ENCODE peak calls at places on chromosomes 3 and 15, in nine cellular contexts. U is HTR-8/SVneo; B is AG20443; P is GM04503; M is NCI-H774; Z is T-helper 17 cell; D is stimulated activated CD4-positive, alpha-beta T cell treated with anti-CD3 and anti-CD28 coated beads, TNF-alpha, amount 100 ng/mL, for 48 hours; Q is MM.1S; S is H54. V is an unnamed sample.

GRCh38 chr15:91865486-91865885 is 12.0 kb downstream of the SLCO3A1 start:
- DNase-seq in U (no peak), B (no peak), P (no peak), M (no peak), Z (no peak), D (no peak), Q (no peak), S (no peak), V (no peak)

GRCh38 chr3:159911011-159911663 is 77.5 kb upstream of the IL12A start:
- DNase-seq in U (no peak), B (peak), P (no peak), M (no peak), Z (no peak), D (no peak), Q (peak), S (no peak), V (no peak)

GRCh38 chr15:78192826-78193594 is 41.4 kb downstream of the ACSBG1 start:
- DNase-seq in U (no peak), B (no peak), P (no peak), M (no peak), Z (no peak), D (no peak), Q (no peak), S (no peak), V (no peak)

GRCh38 chr3:58134468-58134867 is 76.3 kb downstream of the DNASE1L3 start:
- DNase-seq in U (no peak), B (no peak), P (no peak), M (no peak), Z (no peak), D (no peak), Q (no peak), S (no peak), V (no peak)

GRCh38 chr3:63948995-63949394 is 36.8 kb upstream of the SCAANT1 start:
- DNase-seq in U (no peak), B (no peak), P (no peak), M (no peak), Z (no peak), D (no peak), Q (no peak), S (no peak), V (no peak)

GRCh38 chr15:99844150-99844549 is 110.9 kb upstream of the LYSMD4 start:
- DNase-seq in U (no peak), B (no peak), P (no peak), M (no peak), Z (no peak), D (no peak), Q (no peak), S (no peak), V (peak)

GRCh38 chr3:12798559-12799179 is 2.2 kb downstream of the CAND2 start:
- DNase-seq in U (no peak), B (no peak), P (no peak), M (no peak), Z (no peak), D (no peak), Q (no peak), S (no peak), V (no peak)

GRCh38 chr3:14266361-14266760 is 87.7 kb downstream of the LSM3 start:
- DNase-seq in U (no peak), B (peak), P (peak), M (no peak), Z (no peak), D (no peak), Q (no peak), S (no peak), V (peak)

GRCh38 chr3:58111513-58112184 is 99.1 kb downstream of the DNASE1L3 start:
- DNase-seq in U (no peak), B (no peak), P (no peak), M (peak), Z (peak), D (no peak), Q (no peak), S (no peak), V (no peak)

GRCh38 chr15:58503139-58504027 is 71.6 kb downstream of the LIPC start:
- DNase-seq in U (no peak), B (no peak), P (no peak), M (no peak), Z (no peak), D (no peak), Q (no peak), S (no peak), V (no peak)

GRCh38 chr15:68646751-68647150 is 68.0 kb downstream of the CORO2B start:
- DNase-seq in U (no peak), B (no peak), P (no peak), M (no peak), Z (no peak), D (no peak), Q (no peak), S (no peak), V (no peak)

GRCh38 chr3:178289544-178290160 is 246.6 kb upstream of the KCNMB2 start:
- DNase-seq in U (no peak), B (peak), P (peak), M (no peak), Z (no peak), D (no peak), Q (no peak), S (no peak), V (no peak)

GRCh38 chr3:189142527-189142926 is 29.2 kb upstream of the TPRG1 start:
- DNase-seq in U (no peak), B (no peak), P (no peak), M (no peak), Z (no peak), D (no peak), Q (no peak), S (no peak), V (no peak)

GRCh38 chr3:119235151-119235550 is 5.5 kb downstream of the B4GALT4 start:
- DNase-seq in U (peak), B (peak), P (peak), M (no peak), Z (no peak), D (no peak), Q (no peak), S (peak), V (peak)

GRCh38 chr3:125052671-125053303 is 3.0 kb downstream of the HEG1 start:
- DNase-seq in U (no peak), B (peak), P (peak), M (no peak), Z (no peak), D (no peak), Q (no peak), S (peak), V (peak)